ENCODE peak calls at places on chromosomes 12 and 14, in eight cellular contexts. E, A, T, W, Q, X, N and O are unnamed samples.

GRCh38 chr12:53994691-53995310 is 5.2 kb upstream of the HOXC9 start:
- DNase-seq in E (no peak), X (no peak), N (no peak), T (no peak), W (no peak), A (no peak), Q (no peak), O (no peak)

GRCh38 chr12:64737539-64737938 is 21.7 kb downstream of the GNS start:
- DNase-seq in W (no peak), N (no peak), T (no peak), E (no peak), A (no peak), X (no peak), Q (no peak), O (no peak)

GRCh38 chr14:65095633-65096205 is 6.6 kb downstream of the MAX start:
- DNase-seq in X (peak), Q (peak), E (peak), N (no peak), A (no peak), T (no peak), W (no peak), O (no peak)

GRCh38 chr14:67572608-67573007 is 27.5 kb downstream of the PIGH start:
- DNase-seq in T (no peak), X (no peak), A (no peak), N (no peak), E (no peak), W (no peak), Q (no peak), O (no peak)

GRCh38 chr14:72636094-72636493 is 257.8 kb downstream of the DPF3 start:
- DNase-seq in Q (no peak), E (no peak), W (no peak), X (no peak), T (no peak), N (no peak), A (no peak), O (no peak)

GRCh38 chr12:94289551-94290312 is 141.4 kb downstream of the PLXNC1 start:
- DNase-seq in A (no peak), Q (no peak), E (peak), N (no peak), W (no peak), X (no peak), T (no peak), O (no peak)

GRCh38 chr14:89282191-89282590 is 134.8 kb downstream of the FOXN3 start:
- DNase-seq in W (no peak), E (no peak), X (no peak), Q (no peak), N (no peak), T (no peak), A (no peak), O (no peak)

GRCh38 chr12:94023879-94024278 is 124.5 kb upstream of the PLXNC1 start:
- DNase-seq in T (no peak), X (no peak), W (no peak), E (no peak), A (no peak), N (no peak), Q (no peak), O (no peak)

GRCh38 chr12:26298785-26299621 is 103.6 kb downstream of the SSPN start:
- DNase-seq in T (no peak), X (no peak), W (no peak), Q (no peak), N (no peak), E (peak), A (peak), O (no peak)

GRCh38 chr12:32467959-32468863 is 68.9 kb downstream of the FGD4 start:
- DNase-seq in Q (no peak), X (no peak), A (peak), W (no peak), N (no peak), E (no peak), T (no peak), O (no peak)

GRCh38 chr14:60721331-60722162 is 2.6 kb downstream of the SIX4 start:
- DNase-seq in T (peak), N (peak), X (peak), E (no peak), Q (no peak), W (peak), A (peak), O (peak)

GRCh38 chr12:57454566-57455373 is at the start of gene INHBE:
- DNase-seq in Q (peak), E (no peak), N (no peak), W (no peak), X (peak), A (no peak), T (no peak), O (no peak)

GRCh38 chr12:43789941-43790340 is 16.2 kb downstream of the TWF1 start:
- DNase-seq in Q (no peak), W (no peak), N (no peak), A (no peak), X (no peak), T (no peak), E (no peak), O (no peak)

GRCh38 chr12:98002887-98003493 is 512.4 kb upstream of the TMPO start:
- DNase-seq in E (peak), N (no peak), A (peak), X (no peak), Q (no peak), T (no peak), W (no peak), O (peak)

GRCh38 chr12:46400406-46400805 is 27.8 kb upstream of the SLC38A2 start:
- DNase-seq in W (no peak), Q (no peak), N (no peak), E (no peak), A (no peak), T (no peak), X (no peak), O (no peak)

GRCh38 chr12:94427520-94428381 is 31.9 kb downstream of the CEP83 start:
- DNase-seq in W (no peak), T (no peak), N (no peak), X (peak), A (no peak), Q (peak), E (peak), O (no peak)

GRCh38 chr12:124636138-124636968 is 68.9 kb upstream of the NCOR2 start:
- DNase-seq in Q (no peak), X (peak), N (peak), T (no peak), W (no peak), E (no peak), A (no peak), O (no peak)

GRCh38 chr14:88667555-88668273 is 104.9 kb downstream of the ZC3H14 start:
- DNase-seq in A (peak), Q (peak), X (no peak), E (peak), N (no peak), W (peak), T (peak), O (peak)

GRCh38 chr12:22588817-22589216 is 36.2 kb upstream of the ETNK1 start:
- DNase-seq in X (no peak), A (no peak), N (no peak), T (no peak), Q (no peak), E (no peak), W (no peak), O (no peak)

GRCh38 chr12:120394483-120395367 is 25.8 kb upstream of the MSI1 start:
- DNase-seq in N (no peak), A (no peak), T (peak), W (no peak), E (no peak), Q (no peak), X (no peak), O (peak)

GRCh38 chr14:79721399-79722084 is 489.8 kb downstream of the DIO2 start:
- DNase-seq in N (no peak), W (no peak), T (no peak), X (no peak), A (no peak), Q (no peak), E (no peak), O (no peak)

GRCh38 chr12:131452444-131452860 is 258.4 kb upstream of the SFSWAP start:
- DNase-seq in E (no peak), X (no peak), T (no peak), W (no peak), Q (no peak), A (peak), N (no peak), O (peak)

GRCh38 chr12:131456301-131457027 is 254.4 kb upstream of the SFSWAP start:
- DNase-seq in T (no peak), W (no peak), A (no peak), N (no peak), Q (no peak), X (no peak), E (no peak), O (no peak)

GRCh38 chr12:131455581-131456110 is 255.2 kb upstream of the SFSWAP start:
- DNase-seq in Q (no peak), E (no peak), W (no peak), A (no peak), T (no peak), N (no peak), X (no peak), O (no peak)

GRCh38 chr12:131455218-131455506 is 255.7 kb upstream of the SFSWAP start:
- DNase-seq in N (no peak), A (no peak), T (no peak), X (no peak), W (no peak), E (no peak), Q (no peak), O (no peak)

DNA sequence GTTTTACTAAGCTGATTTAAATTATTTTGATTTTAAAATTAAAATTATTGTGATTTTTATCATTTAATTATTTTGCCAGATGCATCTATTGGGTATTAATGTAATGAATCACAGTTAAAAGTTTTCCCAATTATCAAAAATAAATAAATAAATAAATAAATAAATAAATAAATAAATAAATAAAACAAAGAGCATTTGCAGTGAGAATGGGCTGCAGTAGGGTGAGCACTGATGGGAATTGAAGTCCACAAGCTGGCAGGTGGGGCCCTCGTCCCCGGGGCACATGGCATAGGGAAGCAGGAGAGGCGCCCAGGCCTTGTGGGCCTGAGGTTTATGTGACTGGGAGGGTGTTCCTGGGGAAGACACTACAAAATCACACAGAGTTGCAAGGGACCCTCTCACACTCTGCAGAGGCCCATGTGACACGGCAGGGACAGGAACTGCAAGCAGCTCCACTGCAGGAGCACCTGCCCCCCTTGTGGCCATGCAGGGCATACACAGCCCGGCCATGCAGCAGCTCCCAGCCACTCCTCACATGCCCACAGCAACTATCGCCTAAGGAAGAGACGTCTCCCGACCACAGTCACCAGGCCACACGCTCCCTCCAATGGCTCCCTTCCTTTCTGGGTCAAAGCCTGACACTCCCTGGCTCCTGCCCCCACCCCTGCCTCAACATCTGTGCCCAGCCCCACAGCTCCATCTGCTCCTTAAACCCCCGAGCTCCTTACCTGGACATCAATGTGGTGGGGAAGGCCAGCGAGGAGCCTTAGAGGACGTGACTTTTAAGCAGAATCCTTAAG is 256.3 kb upstream of the SFSWAP start:
- DNase-seq in T (peak), E (no peak), W (no peak), X (no peak), Q (no peak), N (no peak), A (peak), O (peak)
- TF ChIP-seq CTCF in T (peak), E (no peak), W (no peak), X (peak), Q (no peak), N (peak), A (peak), O (peak)

DNA sequence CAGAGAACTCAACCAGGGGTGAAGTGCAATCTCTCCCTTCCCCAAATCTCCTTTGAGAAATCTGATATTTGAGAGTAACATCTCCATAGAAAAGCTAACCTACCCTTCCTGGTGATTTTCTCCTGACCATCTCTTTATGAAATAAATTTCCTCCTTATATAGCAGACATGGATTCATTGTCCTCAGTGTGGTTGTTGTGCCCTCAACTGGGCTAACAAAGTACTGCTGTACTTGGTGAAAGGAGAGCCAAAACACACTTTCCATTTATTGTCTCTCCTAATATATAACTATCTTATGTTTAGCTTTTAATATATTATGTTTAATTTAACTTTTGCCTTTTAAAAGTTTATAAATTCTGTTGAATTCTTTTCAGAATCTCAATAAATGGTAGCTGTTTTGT is 65.1 kb upstream of the SLCO1B1 start:
- DNase-seq in X (no peak), A (no peak), W (no peak), N (no peak), T (no peak), E (peak), Q (no peak), O (peak)
- TF ChIP-seq CTCF in X (no peak), A (no peak), W (no peak), N (no peak), T (peak), E (peak), Q (no peak), O (no peak)

DNA sequence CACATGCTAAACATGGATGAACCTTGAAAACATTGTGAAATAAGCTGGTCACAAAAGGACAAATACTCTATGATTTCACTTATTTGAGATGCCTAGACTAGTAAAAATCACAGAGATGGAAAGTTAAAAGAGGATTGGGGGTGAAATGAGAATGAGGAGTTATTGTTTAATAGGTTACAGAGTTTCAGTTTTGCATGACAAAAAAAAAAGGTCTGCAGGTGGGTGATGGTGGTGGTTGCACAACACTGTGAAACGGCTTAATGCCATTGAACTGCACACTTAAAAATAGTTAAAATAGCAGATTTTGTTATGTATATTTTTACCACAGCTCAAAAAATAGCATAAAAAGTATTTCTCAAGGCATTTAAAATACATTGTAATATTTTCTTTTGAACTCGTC is 151.9 kb upstream of the NRXN3 start:
- DNase-seq in W (no peak), T (no peak), N (no peak), X (no peak), E (no peak), A (no peak), Q (no peak), O (no peak)
- TF ChIP-seq CTCF in W (no peak), T (no peak), N (no peak), X (no peak), E (no peak), A (no peak), Q (no peak), O (no peak)

GRCh38 chr12:62934799-62935674 is at the start of gene PPM1H:
- DNase-seq in X (peak), A (peak), W (peak), N (no peak), T (peak), E (no peak), Q (no peak), O (peak)
- TF ChIP-seq CTCF in X (peak), A (no peak), W (no peak), N (no peak), T (peak), E (peak), Q (peak), O (peak)